ENCODE peak calls at places on chromosomes 16 and 17, in ten cellular contexts. F is lung, J is fibroblast of lung, B is upper lobe of right lung, S is cardiac muscle cell, X is left lung, C is uterus, P is lower leg skin, T is AG10803, H is breast epithelium. W is an unnamed sample.

GRCh38 chr17:42313389-42313772 is 25.1 kb downstream of the STAT5A start:
- DNase-seq in F (no peak), J (no peak), B (no peak), S (no peak), X (no peak), C (no peak), P (no peak), T (no peak), H (no peak), W (no peak)

GRCh38 chr17:72465191-72466024 is 344.6 kb downstream of the SOX9 start:
- DNase-seq in F (no peak), J (peak), B (no peak), S (no peak), X (peak), C (no peak), P (peak), T (peak), H (peak), W (peak)

GRCh38 chr17:82751171-82751570 is 694 bp upstream of the TBCD start:
- DNase-seq in F (no peak), J (no peak), B (no peak), S (no peak), X (no peak), C (no peak), P (no peak), T (no peak), H (no peak), W (no peak)

GRCh38 chr17:2122641-2123302 is 67.9 kb downstream of the HIC1 start:
- DNase-seq in F (peak), J (peak), B (peak), S (no peak), X (peak), C (peak), P (peak), T (peak), H (peak), W (no peak)

GRCh38 chr17:37261286-37261685 is 114.5 kb upstream of the C17orf78 start:
- DNase-seq in F (no peak), J (no peak), B (no peak), S (no peak), X (no peak), C (no peak), P (no peak), T (peak), H (no peak), W (no peak)

GRCh38 chr16:89565256-89565505 is 4.7 kb downstream of the RPL13 start:
- DNase-seq in F (no peak), J (no peak), B (no peak), S (no peak), X (no peak), C (no peak), P (no peak), T (no peak), H (no peak), W (peak)

GRCh38 chr17:35315283-35315682 is 58.1 kb downstream of the SLFN11 start:
- DNase-seq in F (no peak), J (peak), B (no peak), S (no peak), X (no peak), C (no peak), P (no peak), T (peak), H (no peak), W (peak)

GRCh38 chr16:26905336-26905735 is 161.4 kb upstream of the C16orf82 start:
- DNase-seq in F (no peak), J (peak), B (no peak), S (no peak), X (no peak), C (no peak), P (no peak), T (peak), H (peak), W (peak)

GRCh38 chr16:27595993-27596392 is 46.0 kb downstream of the KATNIP start:
- DNase-seq in F (no peak), J (no peak), B (no peak), S (no peak), X (no peak), C (no peak), P (no peak), T (no peak), H (no peak), W (no peak)

GRCh38 chr17:45382982-45383381 is 49.7 kb downstream of the ARHGAP27 start:
- DNase-seq in F (no peak), J (no peak), B (no peak), S (no peak), X (no peak), C (no peak), P (no peak), T (no peak), H (no peak), W (no peak)

GRCh38 chr16:87602005-87602790 is at the start of gene JPH3:
- DNase-seq in F (no peak), J (no peak), B (no peak), S (peak), X (no peak), C (no peak), P (no peak), T (no peak), H (no peak), W (no peak)

GRCh38 chr17:43943769-43944418 is 1.6 kb upstream of the PPY start:
- DNase-seq in F (peak), J (peak), B (peak), S (peak), X (peak), C (peak), P (peak), T (peak), H (peak), W (peak)

GRCh38 chr17:59830007-59830630 is 62.6 kb downstream of the TUBD1 start:
- DNase-seq in F (no peak), J (peak), B (no peak), S (no peak), X (no peak), C (no peak), P (peak), T (peak), H (no peak), W (peak)

GRCh38 chr16:70634861-70635260 is 11.5 kb upstream of the IL34 start:
- DNase-seq in F (no peak), J (peak), B (no peak), S (no peak), X (no peak), C (no peak), P (no peak), T (no peak), H (no peak), W (peak)

GRCh38 chr16:68128577-68129305 is 43.6 kb downstream of the NFATC3 start:
- DNase-seq in F (peak), J (peak), B (peak), S (no peak), X (no peak), C (no peak), P (no peak), T (peak), H (no peak), W (peak)

GRCh38 chr16:84774810-84775209 is 45.0 kb upstream of the CRISPLD2 start:
- DNase-seq in F (no peak), J (peak), B (no peak), S (no peak), X (no peak), C (peak), P (peak), T (peak), H (no peak), W (peak)

GRCh38 chr16:70476272-70477020 is 22.1 kb downstream of the FCSK start:
- DNase-seq in F (no peak), J (peak), B (no peak), S (no peak), X (no peak), C (no peak), P (no peak), T (peak), H (no peak), W (peak)

GRCh38 chr17:44280383-44280782 is 12.4 kb upstream of the SLC4A1 start:
- DNase-seq in F (no peak), J (no peak), B (no peak), S (no peak), X (no peak), C (no peak), P (no peak), T (no peak), H (no peak), W (no peak)

GRCh38 chr16:5460701-5461100 is 363.1 kb upstream of the EEF2KMT start:
- DNase-seq in F (no peak), J (no peak), B (no peak), S (no peak), X (no peak), C (no peak), P (no peak), T (no peak), H (no peak), W (no peak)

GRCh38 chr17:27489045-27489715 is 32.9 kb downstream of the KSR1 start:
- DNase-seq in F (peak), J (peak), B (peak), S (no peak), X (peak), C (peak), P (peak), T (peak), H (peak), W (peak)

GRCh38 chr16:50096791-50097190 is 31.0 kb downstream of the HEATR3 start:
- DNase-seq in F (no peak), J (peak), B (no peak), S (no peak), X (no peak), C (no peak), P (no peak), T (peak), H (no peak), W (peak)

GRCh38 chr17:45149669-45150603 is 1.7 kb downstream of the HEXIM1 start:
- DNase-seq in F (peak), J (peak), B (peak), S (peak), X (peak), C (peak), P (peak), T (peak), H (peak), W (peak)

GRCh38 chr16:4624015-4624826 is at the start of gene MGRN1:
- DNase-seq in F (peak), J (peak), B (peak), S (peak), X (peak), C (peak), P (peak), T (peak), H (peak), W (peak)

GRCh38 chr16:23120562-23120961 is 28.7 kb downstream of the USP31 start:
- DNase-seq in F (no peak), J (no peak), B (no peak), S (no peak), X (no peak), C (no peak), P (no peak), T (no peak), H (no peak), W (no peak)

GRCh38 chr17:36089888-36090836 is at the start of gene CCL3:
- DNase-seq in F (no peak), J (no peak), B (no peak), S (no peak), X (peak), C (no peak), P (no peak), T (no peak), H (no peak), W (no peak)

GRCh38 chr17:50557265-50558029 is 3.1 kb upstream of the CACNA1G start:
- DNase-seq in F (no peak), J (no peak), B (no peak), S (no peak), X (no peak), C (no peak), P (no peak), T (no peak), H (no peak), W (no peak)

GRCh38 chr17:67829331-67829730 is 4.0 kb downstream of the BPTF start:
- DNase-seq in F (no peak), J (no peak), B (no peak), S (no peak), X (no peak), C (no peak), P (no peak), T (no peak), H (no peak), W (no peak)

GRCh38 chr16:81818514-81819304 is 39.6 kb downstream of the PLCG2 start:
- DNase-seq in F (no peak), J (no peak), B (no peak), S (no peak), X (no peak), C (no peak), P (no peak), T (no peak), H (no peak), W (no peak)

GRCh38 chr16:85360323-85361277 is 248.3 kb upstream of the CIBAR2 start:
- DNase-seq in F (peak), J (no peak), B (peak), S (no peak), X (peak), C (no peak), P (peak), T (no peak), H (no peak), W (no peak)

GRCh38 chr16:85631230-85631629 is 18.1 kb downstream of the GSE1 start:
- DNase-seq in F (no peak), J (no peak), B (no peak), S (no peak), X (no peak), C (no peak), P (no peak), T (no peak), H (no peak), W (no peak)

GRCh38 chr16:81493755-81494433 is 49.3 kb downstream of the CMIP start:
- DNase-seq in F (no peak), J (peak), B (no peak), S (no peak), X (no peak), C (no peak), P (no peak), T (peak), H (peak), W (peak)

GRCh38 chr17:80358861-80359260 is 56.1 kb upstream of the ENDOV start:
- DNase-seq in F (no peak), J (no peak), B (no peak), S (no peak), X (no peak), C (no peak), P (no peak), T (no peak), H (no peak), W (no peak)

GRCh38 chr16:23378921-23379320 is 74.1 kb downstream of the COG7 start:
- DNase-seq in F (no peak), J (no peak), B (no peak), S (no peak), X (no peak), C (no peak), P (no peak), T (no peak), H (no peak), W (no peak)

GRCh38 chr17:57463103-57463885 is 207.0 kb downstream of the MSI2 start:
- DNase-seq in F (no peak), J (peak), B (no peak), S (no peak), X (no peak), C (no peak), P (no peak), T (peak), H (no peak), W (no peak)

GRCh38 chr16:89531821-89532526 is 23.8 kb downstream of the SPG7 start:
- DNase-seq in F (no peak), J (no peak), B (no peak), S (no peak), X (no peak), C (no peak), P (no peak), T (no peak), H (no peak), W (no peak)

GRCh38 chr16:66911801-66912200 is 6.9 kb downstream of the CDH16 start:
- DNase-seq in F (no peak), J (no peak), B (no peak), S (no peak), X (no peak), C (no peak), P (no peak), T (no peak), H (no peak), W (no peak)

DNA sequence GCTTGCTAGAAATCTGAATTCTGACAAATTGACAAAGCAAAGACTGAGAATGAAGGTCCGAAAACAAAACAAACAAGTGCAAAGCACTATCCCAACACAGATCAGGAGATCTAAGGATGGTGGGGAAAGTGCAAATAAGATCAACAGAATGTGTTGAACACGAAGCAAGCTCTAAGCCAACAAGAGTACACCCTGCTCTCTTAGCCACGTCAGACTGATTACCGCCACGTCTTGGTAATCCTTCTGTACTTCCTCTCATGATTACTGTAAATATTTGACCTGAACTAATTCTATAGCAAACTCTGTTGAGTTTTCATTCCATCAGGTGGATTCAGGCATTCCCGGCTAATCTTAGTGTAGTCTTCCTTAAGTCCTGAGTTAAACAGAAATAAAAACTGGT is 34.3 kb upstream of the ERCC4 start:
- DNase-seq in F (no peak), J (no peak), B (no peak), S (no peak), X (no peak), C (no peak), P (no peak), T (no peak), H (no peak), W (no peak)
- H3K4me3 ChIP-seq in F (no peak), J (no peak), B (no peak), S (no peak), X (no peak), C (no peak), P (no peak), T (no peak), H (no peak), W (no peak)

DNA sequence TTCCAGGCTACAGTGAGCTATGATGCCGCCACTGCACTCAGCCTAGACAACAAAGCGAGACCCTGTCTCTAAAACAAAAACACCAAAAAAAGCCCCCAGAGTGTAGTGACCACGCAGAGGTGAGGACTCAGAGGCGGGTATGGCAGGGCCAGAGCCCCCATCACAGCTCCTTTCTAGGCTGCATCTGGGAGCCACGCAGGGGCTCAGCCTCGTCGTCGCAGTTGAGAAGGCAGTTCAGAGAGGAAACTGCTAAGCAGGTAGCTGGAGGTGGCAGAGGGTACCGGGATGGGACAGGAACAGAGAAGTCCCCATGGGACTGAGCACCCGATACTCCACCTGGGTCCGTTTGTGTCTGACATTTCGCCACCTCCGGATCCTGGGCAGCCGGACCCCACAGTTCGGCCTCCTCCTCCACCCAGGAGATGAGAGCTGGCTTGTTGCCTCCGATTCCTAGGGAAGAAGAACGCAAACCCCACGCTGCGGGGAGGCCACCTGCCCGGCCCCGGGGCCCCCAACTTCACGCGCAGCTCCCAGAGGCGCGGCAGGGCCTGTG is 701 bp downstream of the ZNF764 start:
- DNase-seq in F (no peak), J (peak), B (no peak), S (no peak), X (no peak), C (peak), P (no peak), T (no peak), H (no peak), W (peak)
- TF ChIP-seq CTCF in F (no peak), J (no peak), B (no peak), S (no peak), X (no peak), C (no peak), P (no peak), T (no peak), H (no peak), W (no peak)

GRCh38 chr17:46917516-46917915 is 5.4 kb upstream of the GOSR2 start:
- DNase-seq in F (no peak), J (no peak), B (no peak), S (no peak), X (no peak), C (no peak), P (no peak), T (no peak), H (no peak), W (no peak)

GRCh38 chr17:46915596-46915995 is 7.4 kb upstream of the GOSR2 start:
- DNase-seq in F (no peak), J (no peak), B (no peak), S (no peak), X (no peak), C (no peak), P (no peak), T (no peak), H (no peak), W (no peak)

GRCh38 chr17:46916211-46916610 is 6.7 kb upstream of the GOSR2 start:
- DNase-seq in F (no peak), J (no peak), B (no peak), S (no peak), X (no peak), C (no peak), P (no peak), T (peak), H (no peak), W (no peak)

GRCh38 chr17:46916623-46917022 is 6.3 kb upstream of the GOSR2 start:
- DNase-seq in F (no peak), J (no peak), B (no peak), S (no peak), X (no peak), C (no peak), P (no peak), T (no peak), H (no peak), W (no peak)

DNA sequence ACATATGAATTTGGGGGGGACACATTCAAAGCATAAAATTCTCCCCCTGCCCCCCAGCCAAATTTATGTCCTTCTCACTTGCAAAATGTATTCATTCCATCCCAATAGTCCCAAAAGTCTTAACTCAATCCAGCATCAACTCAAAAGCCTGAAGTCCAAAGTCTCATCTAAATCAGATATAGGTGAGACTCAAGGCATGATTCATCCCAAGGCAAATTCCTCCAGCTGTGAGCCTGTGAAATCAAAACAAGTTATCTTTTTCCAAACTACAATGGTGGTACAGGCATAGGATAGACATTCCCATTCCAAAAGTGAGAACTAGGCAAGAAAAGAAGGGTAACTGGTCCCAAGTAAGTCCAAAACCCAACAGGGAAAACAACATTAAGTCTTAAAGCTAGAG is 5.9 kb upstream of the GOSR2 start:
- DNase-seq in F (no peak), J (no peak), B (no peak), S (no peak), X (no peak), C (no peak), P (no peak), T (no peak), H (no peak), W (no peak)
- H3K4me3 ChIP-seq in F (no peak), J (no peak), B (no peak), S (no peak), X (no peak), C (no peak), P (no peak), T (no peak), H (no peak), W (no peak)

DNA sequence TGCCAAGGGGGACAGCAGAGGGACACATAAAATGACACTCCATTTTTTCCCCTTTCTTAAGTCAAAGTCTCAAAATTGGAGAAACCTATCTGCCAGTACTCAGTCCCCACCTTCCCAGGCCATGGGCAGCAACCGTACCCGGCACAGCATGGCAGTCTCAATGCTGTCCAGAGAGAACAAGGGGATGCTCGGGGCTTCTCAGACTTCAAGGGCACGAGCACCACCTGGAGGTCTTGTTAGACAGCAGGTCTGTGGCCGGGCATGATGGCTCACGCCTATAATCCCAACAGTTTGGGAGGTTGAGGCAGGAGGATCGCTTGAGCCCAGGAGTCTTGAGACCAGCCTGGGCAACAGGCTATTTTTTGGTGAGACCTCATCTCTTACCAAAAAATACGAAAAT is 3.2 kb downstream of the DNAH17 start:
- DNase-seq in F (no peak), J (no peak), B (no peak), S (no peak), X (no peak), C (no peak), P (no peak), T (no peak), H (no peak), W (no peak)
- TF ChIP-seq CTCF in F (no peak), J (no peak), B (no peak), S (no peak), X (no peak), C (no peak), P (no peak), T (no peak), H (no peak), W (no peak)

GRCh38 chr17:46815474-46816353 is 2.8 kb downstream of the WNT3 start:
- DNase-seq in F (no peak), J (no peak), B (no peak), S (no peak), X (no peak), C (no peak), P (no peak), T (no peak), H (no peak), W (no peak)
- H3K4me3 ChIP-seq in F (no peak), J (no peak), B (no peak), S (no peak), X (no peak), C (no peak), P (no peak), T (no peak), H (no peak), W (no peak)